ENCODE peak calls at places on chromosomes 13 and 19, in six cellular contexts. O, N, V, X, E and M are unnamed samples.

GRCh38 chr19:30070970-30071632 is 129.1 kb downstream of the URI1 start:
- DNase-seq in O (no peak), N (no peak), V (no peak), X (no peak), E (no peak), M (no peak)

GRCh38 chr19:16033721-16034120 is 42.6 kb upstream of the TPM4 start:
- DNase-seq in O (no peak), N (no peak), V (no peak), X (no peak), E (no peak), M (no peak)

GRCh38 chr13:42420304-42420703 is 148.4 kb downstream of the AKAP11 start:
- DNase-seq in O (no peak), N (no peak), V (no peak), X (no peak), E (no peak), M (no peak)

GRCh38 chr13:99425485-99426341 is 75.6 kb upstream of the TM9SF2 start:
- DNase-seq in O (peak; percentile 63), N (no peak), V (no peak), X (no peak), E (no peak), M (no peak)

GRCh38 chr19:39277598-39277997 is 9.4 kb downstream of the IFNL2 start:
- DNase-seq in O (no peak), N (no peak), V (peak; percentile 22), X (no peak), E (no peak), M (no peak)

GRCh38 chr13:27383104-27383921 is 41.1 kb upstream of the GTF3A start:
- DNase-seq in O (no peak), N (no peak), V (no peak), X (no peak), E (no peak), M (no peak)

GRCh38 chr13:101875091-101875490 is 422.6 kb downstream of the ITGBL1 start:
- DNase-seq in O (no peak), N (no peak), V (no peak), X (no peak), E (no peak), M (no peak)

GRCh38 chr13:52793507-52793906 is 53.9 kb upstream of the CNMD start:
- DNase-seq in O (no peak), N (no peak), V (no peak), X (no peak), E (no peak), M (no peak)

GRCh38 chr19:40567040-40567749 is 9.5 kb upstream of the SHKBP1 start:
- DNase-seq in O (no peak), N (no peak), V (no peak), X (no peak), E (no peak), M (no peak)

GRCh38 chr13:26280822-26281221 is 26.9 kb downstream of the CDK8 start:
- DNase-seq in O (no peak), N (no peak), V (peak; percentile 16), X (no peak), E (no peak), M (no peak)

GRCh38 chr13:98821372-98822237 is 69.1 kb upstream of the SLC15A1 start:
- DNase-seq in O (no peak), N (no peak), V (peak; percentile 80), X (no peak), E (peak; percentile 51), M (no peak)

GRCh38 chr13:112755331-112755730 is 65.5 kb downstream of the ATP11A start:
- DNase-seq in O (no peak), N (no peak), V (no peak), X (no peak), E (no peak), M (no peak)

GRCh38 chr13:33153421-33154381 is 131.9 kb downstream of the STARD13 start:
- DNase-seq in O (no peak), N (no peak), V (peak; percentile 74), X (no peak), E (no peak), M (no peak)

GRCh38 chr19:46704379-46705076 is 12.4 kb downstream of the PRKD2 start:
- DNase-seq in O (peak; percentile 87), N (no peak), V (peak; percentile 55), X (no peak), E (peak; percentile 72), M (no peak)

GRCh38 chr19:48632692-48633147 is 4.5 kb downstream of the DBP start:
- DNase-seq in O (no peak), N (no peak), V (no peak), X (no peak), E (no peak), M (no peak)

GRCh38 chr13:111546921-111547675 is 226.7 kb downstream of the TEX29 start:
- DNase-seq in O (no peak), N (no peak), V (no peak), X (no peak), E (no peak), M (no peak)

GRCh38 chr19:19170053-19170945 is at the start of gene MEF2B:
- DNase-seq in O (peak; percentile 62), N (no peak), V (peak; percentile 64), X (no peak), E (peak; percentile 64), M (no peak)

GRCh38 chr13:47076536-47076935 is 179.7 kb upstream of the HTR2A start:
- DNase-seq in O (no peak), N (no peak), V (no peak), X (no peak), E (no peak), M (peak; percentile 37)

GRCh38 chr13:93977986-93978385 is 501.5 kb downstream of the DCT start:
- DNase-seq in O (no peak), N (no peak), V (peak; percentile 34), X (no peak), E (no peak), M (no peak)

GRCh38 chr13:37954191-37954590 is 84.6 kb upstream of the TRPC4 start:
- DNase-seq in O (no peak), N (no peak), V (no peak), X (no peak), E (no peak), M (no peak)

GRCh38 chr19:46892252-46893179 is 31.7 kb downstream of the ARHGAP35 start:
- DNase-seq in O (no peak), N (no peak), V (no peak), X (no peak), E (no peak), M (no peak)

GRCh38 chr19:57817976-57818375 is 3.3 kb upstream of the ZNF552 start:
- DNase-seq in O (no peak), N (no peak), V (no peak), X (no peak), E (no peak), M (no peak)

GRCh38 chr19:53328967-53329366 is 4.6 kb upstream of the ZNF845 start:
- DNase-seq in O (no peak), N (no peak), V (peak; percentile 32), X (no peak), E (peak; percentile 14), M (no peak)